ENCODE peak calls at places on chromosomes 4 and X, in ten cellular contexts. One of them, this sample, is unnamed.

GRCh38 chrX:10681167-10681566 is 60.8 kb upstream of the MID1 start:
- DNase-seq in activated T-cell treated with anti-CD3 and anti-CD28 coated beads, Interleukin-2, amount 50 U/mL, for 48 hours: no peak
- DNase-seq in DMS79: no peak
- DNase-seq in coronary artery: no peak
- DNase-seq in SW480: no peak
- DNase-seq in Ammon's horn: no peak
- DNase-seq in RPMI8226: no peak
- DNase-seq in amygdala: no peak
- DNase-seq in neural crest cell: no peak
- DNase-seq in T-helper 17 cell: no peak
- DNase-seq in this sample: no peak

GRCh38 chrX:40091691-40092421 is 5.9 kb downstream of the BCOR start:
- DNase-seq in neural crest cell: no peak
- DNase-seq in RPMI8226: no peak
- DNase-seq in coronary artery: no peak
- DNase-seq in amygdala: no peak
- DNase-seq in DMS79: no peak
- DNase-seq in SW480: no peak
- DNase-seq in Ammon's horn: no peak
- DNase-seq in activated T-cell treated with anti-CD3 and anti-CD28 coated beads, Interleukin-2, amount 50 U/mL, for 48 hours: no peak
- DNase-seq in T-helper 17 cell: no peak
- DNase-seq in this sample: no peak

GRCh38 chrX:155263854-155264628 is at the start of gene RAB39B:
- DNase-seq in SW480: peak; percentile 86
- DNase-seq in Ammon's horn: peak; percentile 85
- DNase-seq in T-helper 17 cell: peak; percentile 45
- DNase-seq in amygdala: peak; percentile 53
- DNase-seq in RPMI8226: peak; percentile 72
- DNase-seq in DMS79: peak; percentile 47
- DNase-seq in coronary artery: no peak
- DNase-seq in activated T-cell treated with anti-CD3 and anti-CD28 coated beads, Interleukin-2, amount 50 U/mL, for 48 hours: peak; percentile 80
- DNase-seq in neural crest cell: peak; percentile 23
- DNase-seq in this sample: peak; percentile 14

GRCh38 chr4:65018313-65018712 is 609.1 kb upstream of the TECRL start:
- DNase-seq in DMS79: no peak
- DNase-seq in neural crest cell: no peak
- DNase-seq in Ammon's horn: no peak
- DNase-seq in T-helper 17 cell: no peak
- DNase-seq in amygdala: no peak
- DNase-seq in activated T-cell treated with anti-CD3 and anti-CD28 coated beads, Interleukin-2, amount 50 U/mL, for 48 hours: no peak
- DNase-seq in RPMI8226: no peak
- DNase-seq in coronary artery: no peak
- DNase-seq in SW480: no peak
- DNase-seq in this sample: no peak

GRCh38 chrX:17161991-17162390 is 213.0 kb upstream of the NHS start:
- DNase-seq in amygdala: no peak
- DNase-seq in T-helper 17 cell: no peak
- DNase-seq in RPMI8226: no peak
- DNase-seq in neural crest cell: no peak
- DNase-seq in coronary artery: no peak
- DNase-seq in activated T-cell treated with anti-CD3 and anti-CD28 coated beads, Interleukin-2, amount 50 U/mL, for 48 hours: no peak
- DNase-seq in SW480: no peak
- DNase-seq in DMS79: no peak
- DNase-seq in Ammon's horn: no peak
- DNase-seq in this sample: no peak

GRCh38 chr4:8163026-8163425 is 4.4 kb upstream of the ABLIM2 start:
- DNase-seq in SW480: no peak
- DNase-seq in T-helper 17 cell: no peak
- DNase-seq in RPMI8226: no peak
- DNase-seq in Ammon's horn: no peak
- DNase-seq in amygdala: no peak
- DNase-seq in activated T-cell treated with anti-CD3 and anti-CD28 coated beads, Interleukin-2, amount 50 U/mL, for 48 hours: no peak
- DNase-seq in coronary artery: no peak
- DNase-seq in neural crest cell: no peak
- DNase-seq in DMS79: no peak
- DNase-seq in this sample: no peak

GRCh38 chr4:8225704-8226443 is 26.8 kb downstream of the SH3TC1 start:
- DNase-seq in activated T-cell treated with anti-CD3 and anti-CD28 coated beads, Interleukin-2, amount 50 U/mL, for 48 hours: no peak
- DNase-seq in T-helper 17 cell: no peak
- DNase-seq in amygdala: no peak
- DNase-seq in DMS79: no peak
- DNase-seq in neural crest cell: no peak
- DNase-seq in Ammon's horn: no peak
- DNase-seq in SW480: no peak
- DNase-seq in RPMI8226: no peak
- DNase-seq in coronary artery: no peak
- DNase-seq in this sample: no peak

GRCh38 chr4:53905935-53906377 is 158.4 kb downstream of the CHIC2 start:
- DNase-seq in amygdala: no peak
- DNase-seq in T-helper 17 cell: no peak
- DNase-seq in DMS79: no peak
- DNase-seq in SW480: peak; percentile 38
- DNase-seq in coronary artery: no peak
- DNase-seq in activated T-cell treated with anti-CD3 and anti-CD28 coated beads, Interleukin-2, amount 50 U/mL, for 48 hours: no peak
- DNase-seq in neural crest cell: no peak
- DNase-seq in Ammon's horn: peak; percentile 77
- DNase-seq in RPMI8226: peak; percentile 15
- DNase-seq in this sample: no peak

GRCh38 chr4:146401274-146401673 is 120.5 kb downstream of the SLC10A7 start:
- DNase-seq in SW480: no peak
- DNase-seq in activated T-cell treated with anti-CD3 and anti-CD28 coated beads, Interleukin-2, amount 50 U/mL, for 48 hours: no peak
- DNase-seq in amygdala: no peak
- DNase-seq in T-helper 17 cell: no peak
- DNase-seq in Ammon's horn: no peak
- DNase-seq in DMS79: no peak
- DNase-seq in RPMI8226: no peak
- DNase-seq in neural crest cell: no peak
- DNase-seq in coronary artery: no peak
- DNase-seq in this sample: no peak

GRCh38 chrX:116417214-116417613 is 19.2 kb upstream of the SLC6A14 start:
- DNase-seq in activated T-cell treated with anti-CD3 and anti-CD28 coated beads, Interleukin-2, amount 50 U/mL, for 48 hours: no peak
- DNase-seq in DMS79: no peak
- DNase-seq in coronary artery: no peak
- DNase-seq in RPMI8226: no peak
- DNase-seq in Ammon's horn: no peak
- DNase-seq in neural crest cell: no peak
- DNase-seq in T-helper 17 cell: no peak
- DNase-seq in SW480: no peak
- DNase-seq in amygdala: no peak
- DNase-seq in this sample: no peak

GRCh38 chr4:39365360-39365759 is 802 bp downstream of the RFC1 start:
- DNase-seq in DMS79: no peak
- DNase-seq in RPMI8226: no peak
- DNase-seq in T-helper 17 cell: no peak
- DNase-seq in coronary artery: no peak
- DNase-seq in neural crest cell: no peak
- DNase-seq in SW480: no peak
- DNase-seq in activated T-cell treated with anti-CD3 and anti-CD28 coated beads, Interleukin-2, amount 50 U/mL, for 48 hours: no peak
- DNase-seq in amygdala: no peak
- DNase-seq in Ammon's horn: no peak
- DNase-seq in this sample: no peak

GRCh38 chr4:53920116-53920515 is 144.3 kb downstream of the CHIC2 start:
- DNase-seq in DMS79: no peak
- DNase-seq in T-helper 17 cell: no peak
- DNase-seq in amygdala: no peak
- DNase-seq in neural crest cell: no peak
- DNase-seq in RPMI8226: no peak
- DNase-seq in Ammon's horn: no peak
- DNase-seq in coronary artery: no peak
- DNase-seq in activated T-cell treated with anti-CD3 and anti-CD28 coated beads, Interleukin-2, amount 50 U/mL, for 48 hours: no peak
- DNase-seq in SW480: no peak
- DNase-seq in this sample: no peak

GRCh38 chr4:128565565-128566186 is 243.8 kb upstream of the JADE1 start:
- DNase-seq in T-helper 17 cell: no peak
- DNase-seq in amygdala: no peak
- DNase-seq in coronary artery: no peak
- DNase-seq in RPMI8226: peak; percentile 20
- DNase-seq in SW480: peak; percentile 43
- DNase-seq in neural crest cell: peak; percentile 26
- DNase-seq in activated T-cell treated with anti-CD3 and anti-CD28 coated beads, Interleukin-2, amount 50 U/mL, for 48 hours: peak; percentile 36
- DNase-seq in Ammon's horn: peak; percentile 54
- DNase-seq in DMS79: no peak
- DNase-seq in this sample: no peak

GRCh38 chr4:140308366-140309123 is 64.9 kb upstream of the SCOC start:
- DNase-seq in T-helper 17 cell: no peak
- DNase-seq in DMS79: no peak
- DNase-seq in neural crest cell: no peak
- DNase-seq in SW480: no peak
- DNase-seq in coronary artery: peak; percentile 82
- DNase-seq in RPMI8226: peak; percentile 80
- DNase-seq in activated T-cell treated with anti-CD3 and anti-CD28 coated beads, Interleukin-2, amount 50 U/mL, for 48 hours: no peak
- DNase-seq in Ammon's horn: peak; percentile 70
- DNase-seq in amygdala: peak; percentile 38
- DNase-seq in this sample: peak; percentile 78

GRCh38 chrX:2841511-2841910 is 12.8 kb downstream of the GYG2 start:
- DNase-seq in SW480: no peak
- DNase-seq in neural crest cell: no peak
- DNase-seq in Ammon's horn: no peak
- DNase-seq in DMS79: no peak
- DNase-seq in T-helper 17 cell: no peak
- DNase-seq in activated T-cell treated with anti-CD3 and anti-CD28 coated beads, Interleukin-2, amount 50 U/mL, for 48 hours: no peak
- DNase-seq in amygdala: no peak
- DNase-seq in RPMI8226: no peak
- DNase-seq in coronary artery: no peak
- DNase-seq in this sample: no peak

GRCh38 chr4:119025916-119026661 is 109.5 kb upstream of the MYOZ2 start:
- DNase-seq in amygdala: no peak
- DNase-seq in SW480: no peak
- DNase-seq in T-helper 17 cell: no peak
- DNase-seq in RPMI8226: no peak
- DNase-seq in neural crest cell: no peak
- DNase-seq in DMS79: no peak
- DNase-seq in Ammon's horn: no peak
- DNase-seq in coronary artery: peak; percentile 83
- DNase-seq in activated T-cell treated with anti-CD3 and anti-CD28 coated beads, Interleukin-2, amount 50 U/mL, for 48 hours: no peak
- DNase-seq in this sample: peak; percentile 47

GRCh38 chrX:130028196-130028595 is 45.8 kb downstream of the BCORL1 start:
- DNase-seq in T-helper 17 cell: peak; percentile 42
- DNase-seq in RPMI8226: peak; percentile 35
- DNase-seq in activated T-cell treated with anti-CD3 and anti-CD28 coated beads, Interleukin-2, amount 50 U/mL, for 48 hours: peak; percentile 60
- DNase-seq in neural crest cell: no peak
- DNase-seq in coronary artery: no peak
- DNase-seq in SW480: peak; percentile 24
- DNase-seq in amygdala: no peak
- DNase-seq in Ammon's horn: peak; percentile 4
- DNase-seq in DMS79: no peak
- DNase-seq in this sample: peak; percentile 31

GRCh38 chrX:27565992-27566391 is 24.2 kb upstream of the DCAF8L2 start:
- DNase-seq in neural crest cell: no peak
- DNase-seq in T-helper 17 cell: no peak
- DNase-seq in amygdala: no peak
- DNase-seq in RPMI8226: no peak
- DNase-seq in SW480: no peak
- DNase-seq in DMS79: no peak
- DNase-seq in Ammon's horn: no peak
- DNase-seq in activated T-cell treated with anti-CD3 and anti-CD28 coated beads, Interleukin-2, amount 50 U/mL, for 48 hours: no peak
- DNase-seq in coronary artery: no peak
- DNase-seq in this sample: no peak

GRCh38 chrX:155056877-155057792 is 13.8 kb downstream of the CMC4 start:
- DNase-seq in RPMI8226: peak; percentile 41
- DNase-seq in DMS79: no peak
- DNase-seq in coronary artery: peak; percentile 79
- DNase-seq in activated T-cell treated with anti-CD3 and anti-CD28 coated beads, Interleukin-2, amount 50 U/mL, for 48 hours: peak; percentile 69
- DNase-seq in T-helper 17 cell: peak; percentile 26
- DNase-seq in neural crest cell: peak; percentile 43
- DNase-seq in amygdala: peak; percentile 6
- DNase-seq in SW480: peak; percentile 63
- DNase-seq in Ammon's horn: peak; percentile 65
- DNase-seq in this sample: peak; percentile 52

This sample was measured in hepatic stellate cell.